ENCODE peak calls at places on chromosomes 7 and 10, in seven cellular contexts. One of them, this sample, is unnamed. For H3K4me1, the result is how much of the 10 kb centered on the place peaks cover.

GRCh38 chr7:16648551-16648950 is 2.6 kb downstream of the BZW2 start:
- DNase-seq in breast epithelium: no peak
- DNase-seq in sigmoid colon: no peak
- DNase-seq in left ventricle myocardium inferior: no peak
- DNase-seq in tibial artery: no peak
- DNase-seq in kidney: no peak
- DNase-seq in IMR-90: no peak
- DNase-seq in this sample: no peak

GRCh38 chr10:44471410-44471809 is 86.5 kb upstream of the CXCL12 start:
- DNase-seq in breast epithelium: no peak
- DNase-seq in sigmoid colon: no peak
- DNase-seq in left ventricle myocardium inferior: no peak
- DNase-seq in tibial artery: no peak
- DNase-seq in kidney: peak
- DNase-seq in IMR-90: no peak
- DNase-seq in this sample: no peak

GRCh38 chr7:7719235-7719634 is 828 bp upstream of the RPA3 start:
- DNase-seq in breast epithelium: peak
- DNase-seq in sigmoid colon: peak
- DNase-seq in left ventricle myocardium inferior: no peak
- DNase-seq in tibial artery: no peak
- DNase-seq in kidney: no peak
- DNase-seq in IMR-90: peak
- DNase-seq in this sample: peak

GRCh38 chr7:92877367-92877766 is 41.0 kb upstream of the CDK6 start:
- DNase-seq in breast epithelium: no peak
- DNase-seq in sigmoid colon: no peak
- DNase-seq in left ventricle myocardium inferior: no peak
- DNase-seq in tibial artery: no peak
- DNase-seq in kidney: no peak
- DNase-seq in IMR-90: no peak
- DNase-seq in this sample: no peak

GRCh38 chr10:129090618-129091366 is 376.2 kb upstream of the MGMT start:
- DNase-seq in breast epithelium: no peak
- DNase-seq in sigmoid colon: no peak
- DNase-seq in left ventricle myocardium inferior: no peak
- DNase-seq in tibial artery: no peak
- DNase-seq in kidney: no peak
- DNase-seq in IMR-90: no peak
- DNase-seq in this sample: no peak

GRCh38 chr10:73810735-73811465 is 498 bp downstream of the NDST2 start:
- DNase-seq in breast epithelium: no peak
- DNase-seq in sigmoid colon: no peak
- DNase-seq in left ventricle myocardium inferior: peak
- DNase-seq in tibial artery: no peak
- DNase-seq in kidney: peak
- DNase-seq in IMR-90: no peak
- DNase-seq in this sample: peak

GRCh38 chr7:30433082-30433481 is 45.5 kb downstream of the NOD1 start:
- DNase-seq in breast epithelium: peak
- DNase-seq in sigmoid colon: peak
- DNase-seq in left ventricle myocardium inferior: peak
- DNase-seq in tibial artery: peak
- DNase-seq in kidney: peak
- DNase-seq in IMR-90: peak
- DNase-seq in this sample: no peak

GRCh38 chr7:101950450-101951119 is 133.2 kb downstream of the CUX1 start:
- DNase-seq in breast epithelium: no peak
- DNase-seq in sigmoid colon: peak
- DNase-seq in left ventricle myocardium inferior: no peak
- DNase-seq in tibial artery: no peak
- DNase-seq in kidney: no peak
- DNase-seq in IMR-90: peak
- DNase-seq in this sample: no peak

GRCh38 chr7:13231216-13231615 is 543.8 kb downstream of the ARL4A start:
- DNase-seq in breast epithelium: no peak
- DNase-seq in sigmoid colon: no peak
- DNase-seq in left ventricle myocardium inferior: no peak
- DNase-seq in tibial artery: no peak
- DNase-seq in kidney: no peak
- DNase-seq in IMR-90: no peak
- DNase-seq in this sample: no peak

GRCh38 chr10:73159038-73159648 is 8.7 kb downstream of the ECD start:
- DNase-seq in breast epithelium: no peak
- DNase-seq in sigmoid colon: no peak
- DNase-seq in left ventricle myocardium inferior: no peak
- DNase-seq in tibial artery: peak
- DNase-seq in kidney: no peak
- DNase-seq in IMR-90: peak
- DNase-seq in this sample: peak

GRCh38 chr7:85014936-85015335 is 171.9 kb downstream of the SEMA3D start:
- DNase-seq in breast epithelium: no peak
- DNase-seq in sigmoid colon: no peak
- DNase-seq in left ventricle myocardium inferior: no peak
- DNase-seq in tibial artery: no peak
- DNase-seq in kidney: no peak
- DNase-seq in IMR-90: no peak
- DNase-seq in this sample: peak
- TF ChIP-seq CTCF in breast epithelium: no peak
- TF ChIP-seq CTCF in sigmoid colon: no peak
- TF ChIP-seq CTCF in left ventricle myocardium inferior: no peak
- TF ChIP-seq CTCF in tibial artery: no peak
- TF ChIP-seq CTCF in kidney: no peak
- TF ChIP-seq CTCF in IMR-90: no peak
- TF ChIP-seq CTCF in this sample: peak

DNA sequence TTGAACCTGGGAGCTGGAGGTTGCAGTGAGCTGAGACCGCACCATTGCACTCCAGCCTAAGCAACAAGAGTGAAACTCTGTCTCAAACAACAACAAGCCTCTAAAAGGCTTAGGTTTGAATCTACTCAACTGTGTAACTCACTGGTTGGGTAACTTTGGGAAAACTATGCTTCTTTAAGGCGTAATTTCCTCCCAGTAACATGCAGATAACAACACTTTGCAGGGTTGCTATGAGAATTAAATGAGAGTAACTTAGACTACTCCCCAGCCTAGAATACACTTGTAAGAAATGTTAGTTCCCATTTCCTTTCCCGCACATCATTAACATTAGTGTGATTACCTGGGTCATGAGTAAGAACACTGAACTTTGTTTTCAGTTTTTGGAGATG is 5.4 kb upstream of the MYPN start:
- DNase-seq in breast epithelium: no peak
- DNase-seq in sigmoid colon: no peak
- DNase-seq in left ventricle myocardium inferior: no peak
- DNase-seq in tibial artery: no peak
- DNase-seq in kidney: no peak
- DNase-seq in IMR-90: no peak
- DNase-seq in this sample: no peak
- H3K4me1 ChIP-seq in breast epithelium: under half
- H3K4me1 ChIP-seq in sigmoid colon: under half
- H3K4me1 ChIP-seq in left ventricle myocardium inferior: under half
- H3K4me1 ChIP-seq in tibial artery: under half
- H3K4me1 ChIP-seq in kidney: under half
- H3K4me1 ChIP-seq in IMR-90: under half
- H3K4me1 ChIP-seq in this sample: under half

GRCh38 chr10:132396495-132397035 is 435 bp upstream of the PWWP2B start:
- DNase-seq in breast epithelium: no peak
- DNase-seq in sigmoid colon: peak
- DNase-seq in left ventricle myocardium inferior: peak
- DNase-seq in tibial artery: peak
- DNase-seq in kidney: peak
- DNase-seq in IMR-90: peak
- DNase-seq in this sample: peak
- TF ChIP-seq CTCF in breast epithelium: peak
- TF ChIP-seq CTCF in sigmoid colon: no peak
- TF ChIP-seq CTCF in left ventricle myocardium inferior: peak
- TF ChIP-seq CTCF in tibial artery: peak
- TF ChIP-seq CTCF in kidney: no peak
- TF ChIP-seq CTCF in IMR-90: peak
- TF ChIP-seq CTCF in this sample: no peak

GRCh38 chr7:37920305-37920618 is 178 bp upstream of the EPDR1 start:
- DNase-seq in breast epithelium: no peak
- DNase-seq in sigmoid colon: no peak
- DNase-seq in left ventricle myocardium inferior: no peak
- DNase-seq in tibial artery: no peak
- DNase-seq in kidney: no peak
- DNase-seq in IMR-90: no peak
- DNase-seq in this sample: no peak
- H3K4me1 ChIP-seq in breast epithelium: under half
- H3K4me1 ChIP-seq in sigmoid colon: under half
- H3K4me1 ChIP-seq in left ventricle myocardium inferior: under half
- H3K4me1 ChIP-seq in tibial artery: half or more
- H3K4me1 ChIP-seq in kidney: under half
- H3K4me1 ChIP-seq in IMR-90: under half
- H3K4me1 ChIP-seq in this sample: under half

This sample was measured in BE2C.